ENCODE peak calls at places on chromosomes 6 and 20, in seven cellular contexts. H, Y, J, M, O, G and D are unnamed samples.
A peak's percentile ranks its signal among the peaks of the same experiment; 100 is the strongest.

GRCh38 chr20:61436674-61437279 is 184.7 kb downstream of the CDH4 start:
- DNase-seq in J (no peak), Y (no peak), M (no peak), H (no peak), G (peak; percentile 69), O (no peak), D (no peak)

GRCh38 chr20:62953839-62954703 is 1.6 kb downstream of the SLC17A9 start:
- DNase-seq in G (peak; percentile 71), M (peak; percentile 94), J (peak; percentile 76), O (no peak), Y (peak; percentile 93), H (peak; percentile 69), D (peak; percentile 71)

GRCh38 chr6:170407200-170407599 is 100.6 kb downstream of the FAM120B start:
- DNase-seq in G (no peak), O (no peak), H (peak; percentile 41), Y (no peak), M (no peak), J (no peak), D (no peak)

GRCh38 chr6:11681357-11681756 is 97.2 kb downstream of the ADTRP start:
- DNase-seq in G (no peak), O (no peak), J (no peak), H (no peak), Y (no peak), M (no peak), D (no peak)

GRCh38 chr20:40754372-40754943 is 65.4 kb upstream of the MAFB start:
- DNase-seq in J (no peak), Y (no peak), H (peak; percentile 15), O (no peak), G (no peak), M (no peak), D (peak; percentile 21)

GRCh38 chr20:19347943-19348456 is 135.6 kb downstream of the SLC24A3 start:
- DNase-seq in H (no peak), J (peak; percentile 2), G (no peak), M (no peak), O (no peak), Y (peak; percentile 75), D (no peak)

GRCh38 chr20:57211949-57212889 is 54.2 kb downstream of the BMP7 start:
- DNase-seq in Y (no peak), O (peak; percentile 56), J (no peak), G (peak; percentile 85), M (peak; percentile 66), H (peak; percentile 78), D (peak; percentile 50)

GRCh38 chr6:32154514-32155161 is 697 bp downstream of the PPT2 start:
- DNase-seq in O (no peak), J (no peak), Y (peak; percentile 84), M (peak; percentile 90), H (peak; percentile 85), G (peak; percentile 77), D (peak; percentile 65)

GRCh38 chr20:23637282-23638221 is at the start of gene CST3:
- DNase-seq in H (peak; percentile 91), O (peak; percentile 38), G (peak; percentile 89), J (peak; percentile 26), M (peak; percentile 92), Y (peak; percentile 87), D (peak; percentile 84)

GRCh38 chr6:111406200-111406711 is 76.8 kb downstream of the REV3L start:
- DNase-seq in M (no peak), Y (peak; percentile 91), G (no peak), O (no peak), J (peak; percentile 91), H (peak; percentile 34), D (no peak)
- TF ChIP-seq CTCF in M (no peak), Y (no peak), G (no peak), O (no peak), J (no peak), H (no peak), D (no peak)

GRCh38 chr20:60371456-60371855 is 413.2 kb downstream of the CDH26 start:
- DNase-seq in Y (no peak), O (no peak), G (no peak), M (no peak), H (no peak), J (no peak), D (no peak)
- TF ChIP-seq CTCF in Y (no peak), O (no peak), G (no peak), M (no peak), H (no peak), J (no peak), D (no peak)

GRCh38 chr6:73803562-73804221 is 107.7 kb downstream of the CD109 start:
- DNase-seq in J (no peak), H (peak; percentile 5), G (peak; percentile 97), M (no peak), O (peak; percentile 99), Y (peak; percentile 11), D (peak; percentile 43)
- TF ChIP-seq CTCF in J (peak; percentile 54), H (no peak), G (peak; percentile 75), M (peak; percentile 9), O (peak; percentile 69), Y (peak; percentile 24), D (peak; percentile 61)

DNA sequence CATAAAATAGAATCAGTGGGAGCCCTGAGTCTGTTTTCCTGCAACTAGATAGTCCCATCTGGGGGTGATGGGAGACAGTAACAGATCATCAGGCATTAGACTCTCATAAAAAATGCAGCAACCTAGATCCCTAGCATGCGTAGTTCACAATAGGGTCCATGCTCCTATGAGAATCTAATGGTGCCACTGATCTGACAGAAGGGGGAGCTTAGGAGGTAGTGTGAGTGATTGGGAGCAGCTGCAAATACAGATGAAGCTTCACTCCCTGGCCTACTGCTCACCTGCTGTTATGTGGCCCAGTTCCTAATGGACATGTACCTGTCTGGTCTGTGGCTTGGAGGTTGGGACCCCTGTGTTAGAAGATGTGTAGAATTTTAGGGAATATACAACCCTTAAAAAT is 904.5 kb upstream of the EPHA7 start:
- DNase-seq in H (no peak), M (no peak), O (no peak), Y (peak; percentile 5), G (peak; percentile 17), J (no peak), D (no peak)
- TF ChIP-seq CTCF in H (no peak), M (no peak), O (no peak), Y (no peak), G (peak; percentile 31), J (peak; percentile 13), D (no peak)

GRCh38 chr6:30763155-30763617 is 18.8 kb upstream of the IER3 start:
- DNase-seq in M (no peak), Y (no peak), J (no peak), O (no peak), H (no peak), G (no peak), D (no peak)

GRCh38 chr6:30766461-30767157 is 22.3 kb upstream of the IER3 start:
- DNase-seq in H (no peak), O (no peak), G (no peak), J (no peak), M (no peak), Y (no peak), D (no peak)

GRCh38 chr6:30761791-30762429 is 17.6 kb upstream of the IER3 start:
- DNase-seq in Y (peak; percentile 25), O (no peak), G (no peak), H (no peak), M (no peak), J (no peak), D (no peak)

GRCh38 chr6:30760537-30760936 is 16.2 kb upstream of the IER3 start:
- DNase-seq in H (no peak), J (no peak), M (no peak), Y (no peak), G (no peak), O (no peak), D (no peak)

GRCh38 chr6:30763618-30764489 is 19.5 kb upstream of the IER3 start:
- DNase-seq in Y (peak; percentile 65), H (peak; percentile 73), G (peak; percentile 80), M (no peak), O (no peak), J (no peak), D (peak; percentile 19)
- TF ChIP-seq CTCF in Y (no peak), H (peak; percentile 46), G (peak; percentile 43), M (no peak), O (no peak), J (no peak), D (no peak)

DNA sequence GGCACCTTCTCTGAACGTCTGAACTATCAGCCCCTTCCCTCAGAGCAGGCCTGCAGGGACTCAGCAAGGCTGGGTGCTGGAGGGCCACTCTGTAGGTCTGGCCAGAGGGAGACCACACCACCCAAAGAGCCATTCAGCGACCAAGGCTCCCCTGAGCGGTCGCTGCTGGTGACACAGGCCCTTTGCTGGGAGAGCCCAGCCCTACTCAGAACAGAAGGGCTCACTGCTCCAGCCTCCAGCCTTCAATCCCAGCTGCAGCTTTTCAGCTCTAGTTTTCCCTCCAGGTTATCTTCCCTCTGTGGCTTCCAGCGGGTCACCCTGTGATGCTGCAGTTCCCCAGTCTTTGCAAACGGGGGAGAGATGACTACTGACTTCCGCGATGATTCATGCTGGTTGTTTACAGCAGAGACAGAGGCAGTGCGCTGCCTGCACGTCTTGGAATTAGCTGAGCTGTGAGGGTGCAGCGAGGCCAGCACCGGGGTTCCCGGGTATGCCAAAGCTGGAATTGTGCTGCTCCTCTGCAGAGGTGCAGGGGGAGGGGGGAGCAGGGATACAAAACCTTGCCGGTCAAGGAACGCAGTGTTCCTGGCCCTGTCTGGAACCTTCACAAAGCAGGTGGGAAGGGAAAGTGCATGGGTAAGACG is 161.4 kb downstream of the LY86 start:
- DNase-seq in J (no peak), G (peak; percentile 91), O (peak; percentile 43), H (peak; percentile 69), Y (no peak), M (peak; percentile 82), D (peak; percentile 20)
- TF ChIP-seq CTCF in J (no peak), G (peak; percentile 20), O (no peak), H (no peak), Y (no peak), M (no peak), D (no peak)

DNA sequence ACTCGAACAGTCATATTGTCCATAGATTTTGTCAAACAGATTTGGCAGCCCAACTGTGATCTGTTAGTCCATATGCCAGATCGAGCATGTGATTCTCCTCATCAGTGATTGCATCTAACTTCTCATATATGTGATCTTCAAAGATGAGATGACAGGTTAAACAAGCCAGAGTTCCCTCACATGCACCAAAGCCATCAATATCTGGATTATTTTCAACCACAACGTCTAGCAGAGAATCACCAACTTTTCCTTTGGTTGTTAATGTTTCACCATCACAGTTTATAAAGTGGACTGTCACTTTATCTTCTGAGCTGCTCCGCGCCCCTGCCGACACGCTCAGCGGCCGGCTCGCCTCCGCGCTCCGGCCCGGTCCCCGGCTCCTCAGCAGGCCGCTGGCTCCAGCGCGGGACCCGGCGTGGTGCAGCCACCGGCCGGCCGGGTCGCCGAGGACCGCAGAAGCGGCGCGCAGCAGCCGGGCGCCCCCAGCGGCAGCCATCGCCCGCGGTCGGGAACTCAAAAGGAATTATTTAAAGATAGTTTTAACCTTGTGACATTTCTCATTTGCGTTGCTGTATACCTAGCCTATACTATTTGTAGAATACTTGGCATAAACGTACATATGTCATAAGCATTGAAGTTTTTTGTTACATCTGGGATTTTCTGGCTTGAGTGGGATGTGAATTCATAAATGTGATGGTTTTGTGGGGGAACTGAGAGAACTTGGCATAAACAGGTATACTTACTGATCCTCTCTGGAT is 40.1 kb upstream of the DYNLRB1 start:
- DNase-seq in H (peak; percentile 43), J (no peak), M (peak; percentile 68), G (peak; percentile 36), Y (peak; percentile 40), O (no peak), D (peak; percentile 4)
- TF ChIP-seq CTCF in H (peak; percentile 47), J (peak; percentile 62), M (peak; percentile 58), G (peak; percentile 51), Y (peak; percentile 39), O (peak; percentile 45), D (no peak)

GRCh38 chr6:43509142-43509983 is 783 bp downstream of the LRRC73 start:
- DNase-seq in Y (no peak), H (no peak), J (no peak), G (no peak), M (peak; percentile 50), O (no peak), D (peak; percentile 54)
- TF ChIP-seq CTCF in Y (peak; percentile 0), H (no peak), J (no peak), G (no peak), M (no peak), O (no peak), D (no peak)